ENCODE peak calls at places on chromosomes 1 and 21, in ten cellular contexts. X is COR-L47, M is hippocampal formation, H is AG08396, V is SJSA1, U is Calu3, D is C1 segment of cervical spinal cord, Z is NCI-H1694, T is 8988T, N is NCI-H2081 treated with DMSO at 0.1 percent for 48 hours. G is an unnamed sample.
A peak's percentile ranks its signal among the peaks of the same experiment; 100 is the strongest.

GRCh38 chr1:6033986-6034749 is 11.5 kb upstream of the KCNAB2 start:
- DNase-seq in U (peak; percentile 78), H (peak; percentile 72), V (peak; percentile 10), M (no peak), Z (no peak), D (no peak), N (no peak), X (peak; percentile 68), T (peak; percentile 77), G (peak; percentile 57)

GRCh38 chr1:202018476-202019234 is 8.3 kb downstream of the ELF3 start:
- DNase-seq in T (no peak), V (no peak), Z (no peak), X (peak; percentile 50), U (peak; percentile 95), N (no peak), D (no peak), M (no peak), H (no peak), G (no peak)

GRCh38 chr1:204714194-204714860 is 28.8 kb upstream of the LRRN2 start:
- DNase-seq in X (no peak), V (no peak), T (no peak), D (no peak), N (no peak), U (no peak), Z (no peak), M (no peak), H (no peak), G (no peak)

GRCh38 chr1:27591622-27592021 is 12.3 kb downstream of the AHDC1 start:
- DNase-seq in U (no peak), Z (no peak), T (no peak), N (no peak), V (no peak), D (no peak), X (peak; percentile 86), H (no peak), M (no peak), G (no peak)

GRCh38 chr1:219528633-219529032 is 84.3 kb downstream of the ZC3H11B start:
- DNase-seq in Z (no peak), X (no peak), N (no peak), V (no peak), T (no peak), H (no peak), M (no peak), U (no peak), D (no peak), G (no peak)

GRCh38 chr1:172883387-172883791 is 167.4 kb downstream of the TNFSF18 start:
- DNase-seq in X (no peak), N (no peak), T (no peak), V (no peak), D (no peak), U (no peak), M (no peak), Z (no peak), H (no peak), G (no peak)

GRCh38 chr21:25025596-25025995 is 581.7 kb downstream of the MRPL39 start:
- DNase-seq in N (no peak), X (no peak), Z (no peak), U (no peak), T (no peak), H (no peak), V (no peak), D (no peak), M (no peak), G (no peak)

GRCh38 chr1:159204791-159205141 is at the start of gene ACKR1:
- DNase-seq in Z (no peak), M (no peak), U (no peak), D (no peak), V (no peak), X (no peak), T (no peak), H (no peak), N (no peak), G (no peak)

GRCh38 chr21:45410151-45410864 is 5.3 kb downstream of the COL18A1 start:
- DNase-seq in M (no peak), T (no peak), H (no peak), X (no peak), D (no peak), Z (no peak), U (no peak), V (no peak), N (no peak), G (no peak)

GRCh38 chr1:221494670-221495069 is 247.2 kb downstream of the DUSP10 start:
- DNase-seq in U (peak; percentile 26), Z (no peak), M (no peak), T (no peak), V (no peak), H (no peak), X (peak; percentile 2), D (no peak), N (no peak), G (no peak)

GRCh38 chr1:119911775-119912174 is 15.5 kb upstream of the ADAM30 start:
- DNase-seq in H (no peak), Z (no peak), X (no peak), M (no peak), T (no peak), U (no peak), V (no peak), D (no peak), N (no peak), G (no peak)